ENCODE peak calls at places on chromosomes 13 and 19, in ten cellular contexts. K is AG09309, Y is A549, S is astrocyte of the cerebellum, R is psoas muscle, W is left lung, D is astrocyte of the spinal cord, O is OCI-LY7, P is H1, G is cardiac muscle cell. Z is an unnamed sample.

GRCh38 chr13:23321534-23322241 is 111.8 kb downstream of the SACS start:
- DNase-seq in K (peak; percentile 67), Y (peak; percentile 86), S (peak; percentile 87), R (peak; percentile 77), W (peak; percentile 51), D (peak; percentile 94), O (no peak), P (no peak), G (peak; percentile 93), Z (peak; percentile 56)

GRCh38 chr13:91185294-91185863 is 162.1 kb upstream of the MIR17HG start:
- DNase-seq in K (no peak), Y (peak; percentile 15), S (peak; percentile 15), R (no peak), W (no peak), D (peak; percentile 46), O (peak; percentile 44), P (no peak), G (peak; percentile 47), Z (no peak)

GRCh38 chr19:10916602-10917001 is 11.8 kb downstream of the YIPF2 start:
- DNase-seq in K (no peak), Y (no peak), S (no peak), R (no peak), W (no peak), D (no peak), O (no peak), P (no peak), G (no peak), Z (no peak)

GRCh38 chr13:39012608-39013007 is 22.0 kb upstream of the STOML3 start:
- DNase-seq in K (no peak), Y (no peak), S (no peak), R (no peak), W (no peak), D (no peak), O (no peak), P (peak; percentile 69), G (no peak), Z (no peak)

GRCh38 chr13:113930711-113931637 is 42.9 kb downstream of the C13orf46 start:
- DNase-seq in K (no peak), Y (no peak), S (peak; percentile 49), R (no peak), W (peak; percentile 29), D (no peak), O (no peak), P (no peak), G (no peak), Z (no peak)

GRCh38 chr13:23701646-23702045 is 131.4 kb downstream of the TNFRSF19 start:
- DNase-seq in K (peak; percentile 97), Y (no peak), S (peak; percentile 58), R (peak; percentile 92), W (peak; percentile 71), D (peak; percentile 91), O (no peak), P (no peak), G (peak; percentile 99), Z (no peak)

GRCh38 chr13:30111810-30112209 is 195.5 kb downstream of the KATNAL1 start:
- DNase-seq in K (no peak), Y (peak; percentile 6), S (no peak), R (no peak), W (no peak), D (no peak), O (peak; percentile 38), P (no peak), G (no peak), Z (no peak)

GRCh38 chr19:38946229-38947010 is 15.7 kb downstream of the MRPS12 start:
- DNase-seq in K (no peak), Y (peak; percentile 51), S (no peak), R (no peak), W (no peak), D (no peak), O (no peak), P (no peak), G (no peak), Z (no peak)

GRCh38 chr13:75687145-75687763 is 51.1 kb downstream of the LMO7 start:
- DNase-seq in K (no peak), Y (peak; percentile 54), S (peak; percentile 40), R (no peak), W (no peak), D (peak; percentile 62), O (peak; percentile 4), P (no peak), G (peak; percentile 62), Z (peak; percentile 17)

GRCh38 chr19:19051478-19052213 is 12.1 kb upstream of the SLC25A42 start:
- DNase-seq in K (no peak), Y (no peak), S (no peak), R (no peak), W (no peak), D (no peak), O (no peak), P (no peak), G (no peak), Z (no peak)

GRCh38 chr19:55229145-55229788 is 704 bp upstream of the TMEM86B start:
- DNase-seq in K (no peak), Y (no peak), S (no peak), R (no peak), W (no peak), D (no peak), O (no peak), P (no peak), G (no peak), Z (no peak)

GRCh38 chr13:23618341-23618740 is 48.1 kb downstream of the TNFRSF19 start:
- DNase-seq in K (peak; percentile 85), Y (peak; percentile 65), S (peak; percentile 99), R (no peak), W (no peak), D (peak; percentile 98), O (no peak), P (no peak), G (peak; percentile 97), Z (no peak)

GRCh38 chr13:44648392-44649117 is 72.4 kb upstream of the TSC22D1 start:
- DNase-seq in K (no peak), Y (no peak), S (no peak), R (no peak), W (no peak), D (no peak), O (no peak), P (no peak), G (peak; percentile 22), Z (no peak)

GRCh38 chr19:3515891-3516422 is 9.8 kb downstream of the FZR1 start:
- DNase-seq in K (no peak), Y (no peak), S (peak; percentile 28), R (no peak), W (no peak), D (peak; percentile 23), O (no peak), P (no peak), G (no peak), Z (no peak)

GRCh38 chr19:51702103-51702753 is 9.1 kb downstream of the SPACA6 start:
- DNase-seq in K (no peak), Y (peak; percentile 71), S (no peak), R (peak; percentile 81), W (peak; percentile 80), D (peak; percentile 55), O (peak; percentile 45), P (peak; percentile 96), G (peak; percentile 79), Z (no peak)

GRCh38 chr19:14347999-14348889 is 33.0 kb upstream of the ADGRE5 start:
- DNase-seq in K (no peak), Y (peak; percentile 50), S (no peak), R (peak; percentile 60), W (peak; percentile 69), D (peak; percentile 38), O (peak; percentile 71), P (peak; percentile 92), G (peak; percentile 70), Z (no peak)

GRCh38 chr19:10299545-10300458 is 9.8 kb downstream of the ZGLP1 start:
- DNase-seq in K (no peak), Y (no peak), S (no peak), R (no peak), W (no peak), D (no peak), O (no peak), P (no peak), G (no peak), Z (no peak)

GRCh38 chr19:42060117-42060516 is 9.9 kb downstream of the GRIK5 start:
- DNase-seq in K (no peak), Y (no peak), S (no peak), R (no peak), W (no peak), D (no peak), O (no peak), P (no peak), G (no peak), Z (no peak)

GRCh38 chr13:80084086-80084676 is 256.7 kb downstream of the SPRY2 start:
- DNase-seq in K (peak; percentile 94), Y (peak; percentile 10), S (peak; percentile 98), R (no peak), W (no peak), D (peak; percentile 95), O (no peak), P (no peak), G (peak; percentile 95), Z (no peak)
- H3K4me3 ChIP-seq in K (no peak overlapping the region), Y (no peak overlapping the region), S (no peak overlapping the region), R (no peak overlapping the region), W (no peak overlapping the region), D (no peak overlapping the region), O (no peak overlapping the region), P (no peak overlapping the region), G (no peak overlapping the region), Z (no peak overlapping the region)

GRCh38 chr19:53912653-53913052 is 3.6 kb downstream of the CACNG7 start:
- DNase-seq in K (no peak), Y (peak; percentile 56), S (no peak), R (no peak), W (no peak), D (no peak), O (peak; percentile 13), P (peak; percentile 94), G (no peak), Z (no peak)
- TF ChIP-seq CTCF in K (no peak), Y (peak; percentile 24), S (peak; percentile 12), R (no peak), W (no peak), D (peak; percentile 33), O (peak; percentile 68), P (peak; percentile 87), G (peak; percentile 32), Z (no peak)

DNA sequence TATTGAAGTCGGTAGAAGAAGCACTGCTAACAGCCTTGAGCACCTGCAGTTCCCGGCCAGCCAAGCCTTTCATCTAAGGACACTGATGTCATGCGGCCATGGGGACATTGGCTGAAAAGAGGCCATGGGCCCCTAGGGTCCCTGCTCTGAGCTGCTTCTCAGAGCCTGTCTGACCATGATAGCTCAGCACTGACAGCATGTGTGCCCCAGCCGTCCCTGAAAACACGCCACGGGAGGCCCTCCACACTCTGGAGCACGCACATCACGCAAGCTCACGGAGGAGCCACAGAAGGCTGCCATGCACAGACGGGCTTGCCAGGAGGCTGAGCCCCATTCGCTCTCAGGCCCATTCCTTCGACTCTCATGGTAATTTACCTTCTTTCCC is 51.8 kb downstream of the MLLT1 start:
- DNase-seq in K (no peak), Y (no peak), S (no peak), R (peak; percentile 13), W (no peak), D (no peak), O (no peak), P (no peak), G (no peak), Z (no peak)
- H3K4me3 ChIP-seq in K (no peak overlapping the region), Y (no peak overlapping the region), S (no peak overlapping the region), R (no peak overlapping the region), W (no peak overlapping the region), D (no peak overlapping the region), O (no peak overlapping the region), P (no peak overlapping the region), G (no peak overlapping the region), Z (no peak overlapping the region)

DNA sequence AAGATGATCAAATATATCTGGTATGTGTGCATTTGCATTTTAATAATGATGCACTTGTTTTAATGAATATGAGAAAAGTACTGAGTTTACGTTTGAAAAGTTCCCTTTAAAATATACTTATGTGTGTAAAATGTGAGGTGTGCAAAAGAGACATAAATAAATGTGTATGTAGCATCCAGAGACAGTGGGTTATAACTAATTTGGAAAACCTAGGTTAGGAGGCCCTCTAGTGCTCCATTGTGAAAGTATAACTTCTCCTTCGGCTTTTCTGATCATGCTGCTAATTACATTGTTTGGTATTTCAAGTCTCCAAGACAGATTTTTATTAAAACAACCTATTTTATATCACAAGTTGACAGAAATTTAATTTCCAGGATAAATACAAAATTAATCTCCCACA is 30.1 kb downstream of the SCEL start:
- DNase-seq in K (no peak), Y (peak; percentile 38), S (peak; percentile 29), R (no peak), W (no peak), D (peak; percentile 53), O (peak; percentile 39), P (no peak), G (peak; percentile 58), Z (peak; percentile 13)
- TF ChIP-seq CTCF in K (no peak), Y (peak; percentile 60), S (peak; percentile 50), R (peak; percentile 28), W (no peak), D (peak; percentile 61), O (peak; percentile 84), P (peak; percentile 46), G (peak; percentile 62), Z (peak; percentile 53)

Z was measured in LNCaP clone FGC.